ENCODE peak calls at places on chromosomes 16 and 17, in ten cellular contexts. L is CMK; B is stimulated activated CD8-positive, alpha-beta memory T cell treated with anti-CD3 and anti-CD28 coated beads, Interleukin-7, amount 100 ng/mL, for 48 hours; D is activated T-helper 1 cell treated with anti-CD3 and anti-CD28 coated beads, Interleukin-2, amount 50 U/mL, for 16 hours; E is AG09309; K is stimulated activated CD4-positive, alpha-beta T cell treated with anti-CD3 and anti-CD28 coated beads, TNF-alpha, amount 100 ng/mL, for 1 hour; T is myocyte; M is NCI-H748 treated with DMSO at 0.1 percent for 48 hours; P is 8988T; R is GM18507. V is an unnamed sample.

GRCh38 chr16:87570938-87571867 is 31.1 kb upstream of the JPH3 start:
- DNase-seq in L (no peak), B (no peak), D (no peak), E (no peak), K (no peak), T (peak), M (peak), P (peak), R (no peak), V (peak)

GRCh38 chr17:47717261-47717697 is 15.8 kb upstream of the TBX21 start:
- DNase-seq in L (no peak), B (no peak), D (no peak), E (no peak), K (no peak), T (no peak), M (no peak), P (no peak), R (no peak), V (no peak)

GRCh38 chr17:83065660-83066542 is 13.5 kb upstream of the METRNL start:
- DNase-seq in L (no peak), B (no peak), D (no peak), E (no peak), K (no peak), T (no peak), M (no peak), P (no peak), R (no peak), V (no peak)

GRCh38 chr16:22630242-22630641 is 119.6 kb downstream of the NPIPB5 start:
- DNase-seq in L (no peak), B (no peak), D (no peak), E (no peak), K (no peak), T (no peak), M (no peak), P (no peak), R (no peak), V (no peak)

GRCh38 chr16:67431805-67432476 is 1.0 kb downstream of the HSD11B2 start:
- DNase-seq in L (no peak), B (no peak), D (no peak), E (no peak), K (no peak), T (peak), M (no peak), P (peak), R (no peak), V (peak)

GRCh38 chr17:31535581-31535981 is 144.1 kb downstream of the RAB11FIP4 start:
- DNase-seq in L (no peak), B (no peak), D (no peak), E (no peak), K (no peak), T (peak), M (no peak), P (no peak), R (peak), V (no peak)

GRCh38 chr16:47699090-47699489 is 238.0 kb downstream of the PHKB start:
- DNase-seq in L (no peak), B (no peak), D (no peak), E (no peak), K (no peak), T (no peak), M (no peak), P (no peak), R (no peak), V (no peak)

GRCh38 chr16:4690946-4691665 is 2.3 kb upstream of the NUDT16L1 start:
- DNase-seq in L (no peak), B (no peak), D (no peak), E (no peak), K (no peak), T (no peak), M (no peak), P (peak), R (no peak), V (no peak)

GRCh38 chr17:81354252-81354943 is 40.9 kb upstream of the BAHCC1 start:
- DNase-seq in L (no peak), B (no peak), D (no peak), E (no peak), K (no peak), T (no peak), M (no peak), P (no peak), R (no peak), V (peak)

GRCh38 chr17:1197379-1197778 is 17.6 kb upstream of the ABR start:
- DNase-seq in L (no peak), B (no peak), D (no peak), E (peak), K (no peak), T (peak), M (no peak), P (no peak), R (no peak), V (no peak)

GRCh38 chr17:17391575-17392370 is 85.0 kb upstream of the MED9 start:
- DNase-seq in L (no peak), B (peak), D (peak), E (no peak), K (peak), T (no peak), M (no peak), P (no peak), R (no peak), V (peak)

V was measured in small intestine.